ENCODE peak calls at places on chromosomes 16 and 17, in ten cellular contexts. Z is stomach, U is uterus, M is transverse colon, X is sigmoid colon, V is esophagus squamous epithelium, N is breast epithelium, O is A549, S is heart left ventricle, F is adrenal gland. H is an unnamed sample.

GRCh38 chr17:958712-959451 is 20.7 kb downstream of the NXN start:
- DNase-seq in Z (no peak), U (no peak), M (no peak), X (no peak), V (no peak), N (no peak), O (no peak), S (no peak), F (no peak), H (no peak)

GRCh38 chr16:54152362-54153239 is 134.0 kb downstream of the IRX3 start:
- DNase-seq in Z (no peak), U (no peak), M (no peak), X (no peak), V (no peak), N (no peak), O (no peak), S (no peak), F (no peak), H (no peak)

GRCh38 chr17:16870253-16871245 is 101.4 kb downstream of the TNFRSF13B start:
- DNase-seq in Z (peak; percentile 21), U (no peak), M (no peak), X (no peak), V (no peak), N (peak; percentile 25), O (no peak), S (no peak), F (peak; percentile 18), H (no peak)

GRCh38 chr17:31371511-31372097 is 19.9 kb upstream of the RAB11FIP4 start:
- DNase-seq in Z (no peak), U (no peak), M (no peak), X (no peak), V (no peak), N (no peak), O (no peak), S (no peak), F (no peak), H (no peak)

GRCh38 chr17:67532326-67532871 is 155.3 kb downstream of the PITPNC1 start:
- DNase-seq in Z (no peak), U (no peak), M (no peak), X (no peak), V (no peak), N (no peak), O (no peak), S (no peak), F (peak; percentile 63), H (no peak)

GRCh38 chr17:43360376-43360738 is 38.4 kb upstream of the ARL4D start:
- DNase-seq in Z (peak; percentile 59), U (peak; percentile 69), M (peak; percentile 72), X (peak; percentile 88), V (no peak), N (no peak), O (peak; percentile 80), S (peak; percentile 44), F (peak; percentile 93), H (peak; percentile 67)

GRCh38 chr16:25636662-25637061 is 55.1 kb upstream of the HS3ST4 start:
- DNase-seq in Z (no peak), U (no peak), M (no peak), X (no peak), V (no peak), N (no peak), O (no peak), S (no peak), F (no peak), H (no peak)

GRCh38 chr17:74711058-74711824 is 1.5 kb downstream of the CD300LF start:
- DNase-seq in Z (no peak), U (no peak), M (no peak), X (no peak), V (no peak), N (no peak), O (no peak), S (no peak), F (no peak), H (no peak)

GRCh38 chr16:24929409-24929808 is 83.6 kb downstream of the SLC5A11 start:
- DNase-seq in Z (no peak), U (no peak), M (no peak), X (no peak), V (no peak), N (no peak), O (no peak), S (no peak), F (no peak), H (no peak)

GRCh38 chr17:42131232-42131631 is 8.6 kb downstream of the HSPB9 start:
- DNase-seq in Z (no peak), U (no peak), M (no peak), X (no peak), V (no peak), N (no peak), O (no peak), S (no peak), F (no peak), H (no peak)

GRCh38 chr17:29251969-29252866 is 5.6 kb downstream of the CRYBA1 start:
- DNase-seq in Z (no peak), U (no peak), M (no peak), X (no peak), V (no peak), N (no peak), O (peak; percentile 59), S (no peak), F (no peak), H (no peak)

GRCh38 chr17:63790057-63790456 is 16.1 kb downstream of the DDX42 start:
- DNase-seq in Z (no peak), U (no peak), M (no peak), X (no peak), V (no peak), N (no peak), O (no peak), S (no peak), F (no peak), H (no peak)

GRCh38 chr17:47957591-47958490 is at the start of gene PRR15L:
- DNase-seq in Z (peak; percentile 93), U (no peak), M (peak; percentile 91), X (no peak), V (no peak), N (peak; percentile 80), O (no peak), S (no peak), F (no peak), H (no peak)

GRCh38 chr17:21191698-21192097 is 22.3 kb downstream of the TMEM11 start:
- DNase-seq in Z (no peak), U (no peak), M (no peak), X (no peak), V (no peak), N (no peak), O (no peak), S (no peak), F (peak; percentile 74), H (no peak)

GRCh38 chr16:28876973-28877641 is 1.2 kb upstream of the ATP2A1 start:
- DNase-seq in Z (no peak), U (no peak), M (no peak), X (no peak), V (no peak), N (no peak), O (no peak), S (no peak), F (no peak), H (no peak)

GRCh38 chr16:75011634-75012307 is 12.9 kb downstream of the ZNRF1 start:
- DNase-seq in Z (no peak), U (peak; percentile 60), M (no peak), X (no peak), V (no peak), N (no peak), O (peak; percentile 59), S (peak; percentile 32), F (no peak), H (peak; percentile 40)

GRCh38 chr16:82738699-82739098 is 111.9 kb downstream of the CDH13 start:
- DNase-seq in Z (no peak), U (no peak), M (no peak), X (no peak), V (no peak), N (no peak), O (no peak), S (no peak), F (no peak), H (no peak)
- TF ChIP-seq CTCF in Z (no peak), U (no peak), M (no peak), X (no peak), V (no peak), N (no peak), O (no peak), S (peak; percentile 56), F (no peak), H (no peak)

GRCh38 chr17:40348136-40348504 is 16.4 kb downstream of the GJD3 start:
- DNase-seq in Z (no peak), U (no peak), M (no peak), X (no peak), V (no peak), N (no peak), O (no peak), S (peak; percentile 5), F (peak; percentile 58), H (no peak)
- TF ChIP-seq POLR2A in Z (no peak), U (no peak), M (no peak), X (no peak), V (no peak), N (no peak), O (no peak), S (no peak), F (no peak), H (no peak)

DNA sequence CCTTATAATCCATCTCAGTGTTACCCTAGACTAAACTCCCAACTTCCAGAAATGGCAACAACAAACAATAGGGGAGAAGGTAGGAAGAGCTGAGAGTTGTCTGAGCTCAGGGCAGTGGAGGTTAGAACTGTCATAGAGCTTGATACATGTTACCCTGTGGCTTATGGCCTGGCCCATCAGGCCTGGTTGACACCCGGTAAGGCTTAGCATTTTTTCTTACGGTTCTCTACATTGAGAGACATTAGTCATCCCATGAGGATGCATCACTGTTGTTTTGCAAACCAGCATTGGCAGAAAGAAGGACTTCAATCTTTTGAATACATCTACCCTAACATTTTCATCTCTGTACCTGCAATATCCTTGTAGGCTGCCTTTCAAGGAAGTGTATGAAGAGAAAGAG is 226.6 kb downstream of the PHKB start:
- DNase-seq in Z (no peak), U (no peak), M (no peak), X (no peak), V (no peak), N (no peak), O (no peak), S (no peak), F (no peak), H (no peak)
- TF ChIP-seq CTCF in Z (no peak), U (no peak), M (no peak), X (no peak), V (no peak), N (no peak), O (no peak), S (no peak), F (no peak), H (no peak)

DNA sequence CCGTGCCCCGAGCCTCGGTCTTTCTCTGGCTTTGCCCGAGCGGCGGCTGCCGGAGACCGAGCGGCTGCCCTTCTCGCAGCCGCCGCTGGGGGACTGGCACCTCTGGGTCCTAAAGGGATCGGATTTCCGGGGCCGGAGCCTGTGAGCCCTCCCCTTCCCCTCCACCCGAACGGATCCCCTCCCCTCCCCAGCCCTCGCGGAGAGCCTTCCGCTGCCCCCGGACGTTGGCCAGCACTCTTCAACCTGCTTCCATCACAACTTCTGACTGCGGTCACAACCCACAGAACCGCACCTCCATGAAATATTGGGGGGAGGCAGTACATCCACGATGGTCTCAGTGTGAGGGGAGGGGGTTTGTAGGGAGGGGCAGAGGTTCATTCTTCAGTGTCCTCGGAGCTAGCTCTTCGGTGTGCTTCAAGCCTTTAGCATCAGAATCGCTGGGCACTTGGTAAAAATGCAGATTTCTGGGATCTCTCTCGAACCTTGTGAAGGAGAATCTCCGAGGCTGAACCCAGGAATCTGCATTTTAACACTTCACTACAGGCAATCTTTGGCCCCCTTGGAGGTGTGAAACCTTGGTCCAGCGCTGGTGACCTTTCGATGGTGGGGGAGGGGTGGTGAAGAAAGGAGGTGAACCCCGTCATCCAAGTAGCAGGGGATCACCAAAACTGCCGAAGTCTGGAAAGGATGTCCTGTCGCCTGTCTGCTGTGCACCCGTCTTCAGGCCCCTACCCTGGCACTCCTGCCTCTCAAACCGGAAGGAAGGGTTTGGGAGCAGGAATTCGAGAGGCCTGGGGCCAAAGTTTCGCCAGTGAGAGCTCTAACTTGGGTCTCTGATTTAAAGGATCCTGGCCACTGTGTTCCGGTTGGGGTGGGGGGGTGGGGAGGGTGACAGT is 812 bp upstream of the PPP1R9B start:
- DNase-seq in Z (peak; percentile 91), U (peak; percentile 90), M (peak; percentile 93), X (peak; percentile 95), V (peak; percentile 57), N (peak; percentile 83), O (peak; percentile 96), S (peak; percentile 94), F (peak; percentile 92), H (peak; percentile 74)
- TF ChIP-seq POLR2A in Z (no peak), U (peak; percentile 31), M (no peak), X (no peak), V (no peak), N (no peak), O (peak; percentile 73), S (no peak), F (no peak), H (peak; percentile 56)

H was measured in tibial nerve.